ENCODE peak calls at places on chromosomes 1 and 21, in five cellular contexts. Q is NCI-H226; F is thoracic aorta; O is posterior cingulate gyrus; I is stimulated activated CD8-positive, alpha-beta memory T cell treated with anti-CD3 and anti-CD28 coated beads, Interleukin-2, amount 100 ng/mL, for 48 hours. T is an unnamed sample.
A peak's percentile ranks its signal among the peaks of the same experiment; 100 is the strongest.

GRCh38 chr1:44609412-44609767 is 64.9 kb downstream of the TMEM53 start:
- DNase-seq in I (no peak), F (no peak), Q (no peak), O (peak; percentile 54), T (peak; percentile 68)

GRCh38 chr1:25067852-25068251 is 137.8 kb upstream of the RUNX3 start:
- DNase-seq in Q (no peak), F (no peak), O (no peak), I (no peak), T (no peak)

GRCh38 chr1:2022063-2022770 is 3.1 kb downstream of the GABRD start:
- DNase-seq in Q (no peak), O (no peak), I (no peak), F (no peak), T (no peak)

GRCh38 chr21:34935868-34936267 is 113.2 kb downstream of the RUNX1 start:
- DNase-seq in Q (no peak), I (no peak), F (no peak), O (no peak), T (no peak)

GRCh38 chr1:111507411-111508201 is 4.2 kb upstream of the ADORA3 start:
- DNase-seq in I (no peak), O (peak; percentile 48), Q (peak; percentile 76), F (no peak), T (peak; percentile 86)

GRCh38 chr1:112527266-112528010 is 18.7 kb downstream of the WNT2B start:
- DNase-seq in Q (peak; percentile 74), I (no peak), F (no peak), O (no peak), T (no peak)

GRCh38 chr1:152880316-152880715 is 2.2 kb downstream of the SMCP start:
- DNase-seq in I (no peak), Q (no peak), F (no peak), O (no peak), T (no peak)

GRCh38 chr1:154870117-154870571 is at the start of gene KCNN3:
- DNase-seq in F (peak; percentile 77), Q (peak; percentile 85), O (peak; percentile 91), I (peak; percentile 69), T (peak; percentile 94)

GRCh38 chr1:158147396-158148353 is 33.0 kb upstream of the CD1D start:
- DNase-seq in Q (no peak), O (no peak), F (no peak), I (no peak), T (no peak)

GRCh38 chr1:231806623-231807470 is 180.3 kb downstream of the DISC1 start:
- DNase-seq in I (peak; percentile 30), Q (peak; percentile 2), O (peak; percentile 55), F (no peak), T (peak; percentile 54)

GRCh38 chr21:40204956-40205355 is 337.7 kb downstream of the PCP4 start:
- DNase-seq in O (no peak), F (no peak), I (no peak), Q (no peak), T (no peak)

GRCh38 chr1:53700776-53701175 is 38.2 kb downstream of the GLIS1 start:
- DNase-seq in Q (no peak), F (no peak), I (no peak), O (no peak), T (no peak)

GRCh38 chr1:2413495-2414296 is 1.3 kb upstream of the PEX10 start:
- DNase-seq in I (no peak), Q (no peak), O (no peak), F (no peak), T (peak; percentile 60)

GRCh38 chr21:45295576-45296365 is 8.1 kb upstream of the POFUT2 start:
- DNase-seq in Q (no peak), I (no peak), F (no peak), O (peak; percentile 13), T (no peak)

GRCh38 chr1:71916894-71917293 is 365.4 kb downstream of the NEGR1 start:
- DNase-seq in Q (no peak), F (no peak), O (no peak), I (no peak), T (no peak)

T was measured in Peyer's patch.